ENCODE peak calls at places on chromosomes 3 and 15, in seven cellular contexts. B, D, A, G, K, V and N are unnamed samples.

GRCh38 chr15:65195542-65196026 is 10.4 kb upstream of the CLPX start:
- DNase-seq in A (no peak), B (no peak), D (no peak), G (no peak), K (no peak), V (no peak), N (peak; percentile 68)

GRCh38 chr3:72907131-72907697 is 19.4 kb downstream of the GXYLT2 start:
- DNase-seq in V (no peak), B (no peak), K (no peak), A (no peak), G (no peak), D (no peak), N (no peak)

GRCh38 chr15:74129411-74130088 is 836 bp upstream of the ISLR2 start:
- DNase-seq in B (no peak), K (no peak), D (no peak), G (no peak), V (no peak), A (no peak), N (no peak)

GRCh38 chr3:40057077-40057476 is 247.7 kb downstream of the MYRIP start:
- DNase-seq in G (no peak), B (no peak), D (no peak), K (no peak), V (no peak), A (no peak), N (no peak)

GRCh38 chr15:70127797-70128756 is 30.4 kb upstream of the TLE3 start:
- DNase-seq in G (no peak), V (no peak), A (no peak), B (no peak), D (no peak), K (no peak), N (no peak)

GRCh38 chr3:108271626-108272025 is 24.7 kb upstream of the HHLA2 start:
- DNase-seq in D (no peak), K (no peak), G (no peak), A (no peak), V (no peak), B (no peak), N (no peak)

GRCh38 chr3:122247087-122247824 is 63.8 kb downstream of the CASR start:
- DNase-seq in B (no peak), V (no peak), A (no peak), K (no peak), D (peak; percentile 41), G (no peak), N (no peak)

GRCh38 chr3:125302932-125303331 is 72.2 kb downstream of the ZNF148 start:
- DNase-seq in V (no peak), A (no peak), K (no peak), D (no peak), G (no peak), B (no peak), N (no peak)

GRCh38 chr3:27174530-27174929 is 194.7 kb downstream of the NEK10 start:
- DNase-seq in V (no peak), A (no peak), B (no peak), G (no peak), D (no peak), K (no peak), N (no peak)

GRCh38 chr3:71055602-71056001 is 527.9 kb downstream of the FOXP1 start:
- DNase-seq in V (no peak), A (no peak), G (no peak), D (no peak), B (no peak), K (no peak), N (no peak)

GRCh38 chr15:64810499-64811326 is 14.7 kb downstream of the PIF1 start:
- DNase-seq in G (no peak), K (no peak), B (no peak), A (no peak), V (no peak), D (no peak), N (no peak)

GRCh38 chr3:119810018-119810435 is 28.1 kb downstream of the NR1I2 start:
- DNase-seq in D (no peak), G (no peak), V (no peak), K (peak; percentile 23), A (peak; percentile 44), B (peak; percentile 40), N (peak; percentile 70)

GRCh38 chr3:117964814-117965213 is 1069.8 kb downstream of the IGSF11 start:
- DNase-seq in D (no peak), B (no peak), A (peak; percentile 44), V (no peak), K (no peak), G (no peak), N (no peak)

GRCh38 chr3:108250626-108251025 is 28.4 kb upstream of the IFT57 start:
- DNase-seq in V (no peak), D (no peak), A (no peak), K (no peak), B (no peak), G (no peak), N (no peak)

GRCh38 chr15:49301562-49301961 is 121.5 kb upstream of the FGF7 start:
- DNase-seq in K (no peak), A (no peak), B (no peak), G (no peak), V (no peak), D (no peak), N (no peak)

GRCh38 chr15:100696452-100696851 is 94.1 kb downstream of the ASB7 start:
- DNase-seq in B (no peak), V (no peak), A (no peak), G (no peak), K (no peak), D (no peak), N (no peak)

GRCh38 chr15:70650567-70650966 is 112.8 kb downstream of the UACA start:
- DNase-seq in B (no peak), K (no peak), D (no peak), V (no peak), A (no peak), G (no peak), N (no peak)

GRCh38 chr15:70140543-70141375 is 43.0 kb upstream of the TLE3 start:
- DNase-seq in A (peak; percentile 49), G (peak; percentile 95), K (no peak), B (peak; percentile 7), D (no peak), V (no peak), N (no peak)

GRCh38 chr3:44712455-44713075 is at the start of gene ZNF502:
- DNase-seq in B (peak; percentile 41), V (peak; percentile 75), K (peak; percentile 88), A (peak; percentile 95), G (peak; percentile 83), D (no peak), N (peak; percentile 95)

GRCh38 chr3:72071624-72072023 is 286.7 kb upstream of the PROK2 start:
- DNase-seq in V (no peak), K (no peak), G (no peak), A (no peak), B (no peak), D (no peak), N (no peak)

GRCh38 chr3:187808466-187809291 is 63.4 kb upstream of the BCL6 start:
- DNase-seq in A (peak; percentile 20), G (peak; percentile 90), K (no peak), D (peak; percentile 74), V (peak; percentile 72), B (no peak), N (no peak)

GRCh38 chr15:25691544-25692430 is 171.3 kb downstream of the ATP10A start:
- DNase-seq in G (peak; percentile 25), V (peak; percentile 24), D (peak; percentile 3), K (no peak), A (no peak), B (no peak), N (peak; percentile 22)
- H3K4me3 ChIP-seq in G (no peak overlapping the region), V (no peak overlapping the region), D (no peak overlapping the region), K (no peak overlapping the region), A (no peak overlapping the region), B (no peak overlapping the region), N (no peak overlapping the region)

GRCh38 chr3:32184187-32184730 is 54.2 kb upstream of the CMTM8 start:
- DNase-seq in V (no peak), K (no peak), G (no peak), A (no peak), B (no peak), D (no peak), N (no peak)

GRCh38 chr3:32189693-32190092 is 48.8 kb upstream of the CMTM8 start:
- DNase-seq in D (no peak), A (no peak), G (no peak), B (no peak), K (no peak), V (no peak), N (no peak)

GRCh38 chr3:32181370-32181769 is 57.1 kb upstream of the CMTM8 start:
- DNase-seq in K (no peak), D (peak; percentile 23), G (no peak), V (no peak), B (no peak), A (no peak), N (no peak)

GRCh38 chr3:32181801-32182200 is 56.7 kb upstream of the CMTM8 start:
- DNase-seq in B (no peak), D (no peak), G (no peak), V (no peak), A (no peak), K (no peak), N (no peak)

DNA sequence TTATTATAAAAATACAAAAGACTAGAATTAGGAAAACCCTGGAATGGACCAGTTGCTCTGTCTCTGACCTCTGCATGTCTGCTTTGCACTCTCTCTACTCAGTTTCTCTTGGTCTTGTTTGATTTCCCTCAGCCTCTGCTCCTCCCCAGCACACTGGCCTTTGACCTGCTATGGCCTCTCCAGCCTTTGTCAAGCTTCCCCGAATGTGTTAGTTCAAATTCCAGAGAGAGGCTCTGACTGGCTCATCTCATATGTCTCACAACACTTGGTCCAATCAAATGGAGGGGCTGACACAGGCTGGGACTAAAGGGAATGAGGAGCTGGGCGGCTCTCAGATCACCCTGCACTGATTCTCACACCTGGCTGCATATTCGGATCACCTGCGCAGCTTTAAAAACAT is 52.4 kb upstream of the CMTM8 start:
- DNase-seq in D (no peak), B (no peak), K (no peak), A (no peak), V (no peak), G (peak; percentile 84), N (no peak)
- H3K4me1 ChIP-seq in D (peaks cover 5% of the 10 kb centered on the region), B (no peaks in the 10 kb centered on the region), K (no peaks in the 10 kb centered on the region), A (no peaks in the 10 kb centered on the region), V (no peaks in the 10 kb centered on the region), G (peaks cover 15% of the 10 kb centered on the region), N (peaks cover 3% of the 10 kb centered on the region)

GRCh38 chr3:6255229-6255628 is 605.7 kb upstream of the GRM7 start:
- DNase-seq in B (no peak), D (no peak), K (no peak), G (no peak), V (no peak), A (no peak), N (no peak)

GRCh38 chr3:6264036-6264435 is 596.9 kb upstream of the GRM7 start:
- DNase-seq in V (no peak), B (no peak), A (no peak), G (no peak), D (no peak), K (no peak), N (no peak)

GRCh38 chr3:6262035-6262434 is 598.9 kb upstream of the GRM7 start:
- DNase-seq in D (no peak), B (no peak), G (no peak), A (peak; percentile 53), V (no peak), K (no peak), N (no peak)

GRCh38 chr3:6264906-6265305 is 596.0 kb upstream of the GRM7 start:
- DNase-seq in B (no peak), G (no peak), K (no peak), A (no peak), V (no peak), D (no peak), N (no peak)

GRCh38 chr3:6260551-6261191 is 600.2 kb upstream of the GRM7 start:
- DNase-seq in B (no peak), A (no peak), D (no peak), G (no peak), K (no peak), V (no peak), N (no peak)
- H3K9me3 ChIP-seq in B (no peaks in the 10 kb centered on the region), A (no peaks in the 10 kb centered on the region), D (no peaks in the 10 kb centered on the region), G (no peaks in the 10 kb centered on the region), K (no peaks in the 10 kb centered on the region), V (no peaks in the 10 kb centered on the region), N (no peaks in the 10 kb centered on the region)

GRCh38 chr3:141412087-141412935 is 44.0 kb downstream of the ZBTB38 start:
- DNase-seq in V (no peak), A (peak; percentile 76), B (peak; percentile 71), G (no peak), K (peak; percentile 45), D (peak; percentile 22), N (peak; percentile 44)
- H3K4me3 ChIP-seq in V (peak overlapping the region; percentile 39), A (no peak overlapping the region), B (peak overlapping the region; percentile 38), G (no peak overlapping the region), K (peak overlapping the region; percentile 53), D (no peak overlapping the region), N (peak overlapping the region; percentile 52)